ENCODE peak calls at places on chromosomes 11 and 22, in four cellular contexts. C is CD8-positive, alpha-beta T cell; R is fibroblast of lung; M is H9. K is an unnamed sample.
A peak's percentile ranks its signal among the peaks of the same experiment; 100 is the strongest.

GRCh38 chr11:22982903-22983302 is 122.6 kb upstream of the CCDC179 start:
- DNase-seq in R (no peak), C (no peak), M (no peak), K (no peak)

GRCh38 chr11:92453055-92453454 is 228.4 kb downstream of the FAT3 start:
- DNase-seq in C (no peak), M (no peak), R (peak; percentile 92), K (peak; percentile 60)

GRCh38 chr22:37283393-37283937 is 1.2 kb downstream of the CYTH4 start:
- DNase-seq in R (no peak), C (peak; percentile 54), M (no peak), K (no peak)

GRCh38 chr11:61509058-61510029 is 795 bp downstream of the LRRC10B start:
- DNase-seq in M (peak; percentile 89), R (peak; percentile 73), C (peak; percentile 38), K (peak; percentile 84)

GRCh38 chr11:68402355-68403031 is 58.1 kb upstream of the PPP6R3 start:
- DNase-seq in C (no peak), M (peak; percentile 67), R (no peak), K (no peak)

GRCh38 chr22:32896951-32897350 is 95.4 kb downstream of the TIMP3 start:
- DNase-seq in C (no peak), R (no peak), M (no peak), K (no peak)

GRCh38 chr11:34149786-34150185 is 44.4 kb downstream of the NAT10 start:
- DNase-seq in C (no peak), R (no peak), M (peak; percentile 55), K (no peak)

GRCh38 chr11:68798221-68798813 is 43.4 kb downstream of the CPT1A start:
- DNase-seq in M (peak; percentile 77), R (no peak), C (peak; percentile 48), K (no peak)

GRCh38 chr11:124482362-124483147 is 37.1 kb upstream of the OR8B8 start:
- DNase-seq in R (peak; percentile 6), C (no peak), M (no peak), K (no peak)

GRCh38 chr11:75001686-75002085 is 13.0 kb downstream of the NEU3 start:
- DNase-seq in C (no peak), R (no peak), M (no peak), K (no peak)

GRCh38 chr11:75000975-75001354 is 12.2 kb downstream of the NEU3 start:
- DNase-seq in M (no peak), R (no peak), C (no peak), K (no peak)

GRCh38 chr11:75004215-75004614 is 15.5 kb downstream of the NEU3 start:
- DNase-seq in R (no peak), M (no peak), C (no peak), K (no peak)
- H3K4me1 ChIP-seq in R (no peaks in the 10 kb centered on the region), M (no peaks in the 10 kb centered on the region), C (no peaks in the 10 kb centered on the region), K (no peaks in the 10 kb centered on the region)

GRCh38 chr11:63795066-63795465 is 18.2 kb upstream of the SPINDOC start:
- DNase-seq in C (no peak), R (no peak), M (no peak), K (no peak)

GRCh38 chr11:63802637-63803414 is 10.4 kb upstream of the SPINDOC start:
- DNase-seq in R (peak; percentile 30), C (no peak), M (no peak), K (peak; percentile 76)

GRCh38 chr11:63804259-63804658 is 9.0 kb upstream of the SPINDOC start:
- DNase-seq in M (no peak), R (no peak), C (no peak), K (peak; percentile 68)

GRCh38 chr11:63805844-63806415 is 7.3 kb upstream of the SPINDOC start:
- DNase-seq in R (peak; percentile 7), C (no peak), M (no peak), K (no peak)

GRCh38 chr11:63800921-63801320 is 12.3 kb upstream of the SPINDOC start:
- DNase-seq in M (no peak), C (no peak), R (no peak), K (no peak)
- H3K4me1 ChIP-seq in M (no peaks in the 10 kb centered on the region), C (no peaks in the 10 kb centered on the region), R (peaks cover 4% of the 10 kb centered on the region), K (peaks cover 16% of the 10 kb centered on the region)

GRCh38 chr11:41461057-41461681 is 1.7 kb upstream of the LRRC4C start:
- DNase-seq in R (no peak), M (no peak), C (no peak), K (peak; percentile 9)
- H3K4me1 ChIP-seq in R (no peaks in the 10 kb centered on the region), M (peaks cover 7% of the 10 kb centered on the region), C (no peaks in the 10 kb centered on the region), K (no peaks in the 10 kb centered on the region)

GRCh38 chr11:131192628-131193027 is 177.8 kb upstream of the NTM start:
- DNase-seq in M (no peak), C (no peak), R (no peak), K (no peak)

GRCh38 chr11:131186629-131187075 is 183.8 kb upstream of the NTM start:
- DNase-seq in C (no peak), R (no peak), M (peak; percentile 56), K (no peak)

GRCh38 chr11:131193101-131193501 is 177.3 kb upstream of the NTM start:
- DNase-seq in C (no peak), R (no peak), M (no peak), K (no peak)

GRCh38 chr11:131185915-131186314 is 184.5 kb upstream of the NTM start:
- DNase-seq in M (no peak), C (no peak), R (no peak), K (no peak)

GRCh38 chr11:131190446-131190845 is 180.0 kb upstream of the NTM start:
- DNase-seq in M (no peak), R (no peak), C (no peak), K (no peak)
- H3K4me1 ChIP-seq in M (peaks cover 4% of the 10 kb centered on the region), R (no peaks in the 10 kb centered on the region), C (no peaks in the 10 kb centered on the region), K (no peaks in the 10 kb centered on the region)

GRCh38 chr11:48028909-48029685 is 48.7 kb downstream of the PTPRJ start:
- DNase-seq in M (no peak), C (peak; percentile 39), R (peak; percentile 23), K (no peak)
- H3K4me1 ChIP-seq in M (peaks cover 10% of the 10 kb centered on the region), C (peaks cover 28% of the 10 kb centered on the region), R (no peaks in the 10 kb centered on the region), K (no peaks in the 10 kb centered on the region)

K was measured in mammary epithelial cell.